ENCODE peak calls at places on chromosomes 12 and 14, in six cellular contexts. One of them, this sample, is unnamed.

GRCh38 chr12:107369679-107370078 is 276.3 kb upstream of the CRY1 start:
- DNase-seq in stomach: no peak
- DNase-seq in fibroblast of villous mesenchyme: no peak
- DNase-seq in brain microvascular endothelial cell: no peak
- DNase-seq in AG10803: no peak
- DNase-seq in GM06990: no peak
- DNase-seq in this sample: no peak

GRCh38 chr14:50303744-50304471 is 8.1 kb downstream of the L2HGDH start:
- DNase-seq in stomach: peak; percentile 73
- DNase-seq in brain microvascular endothelial cell: no peak
- DNase-seq in AG10803: peak; percentile 48
- DNase-seq in fibroblast of villous mesenchyme: peak; percentile 96
- DNase-seq in GM06990: no peak
- DNase-seq in this sample: peak; percentile 21

GRCh38 chr12:67426067-67426466 is 156.9 kb downstream of the CAND1 start:
- DNase-seq in brain microvascular endothelial cell: peak; percentile 75
- DNase-seq in AG10803: peak; percentile 80
- DNase-seq in stomach: no peak
- DNase-seq in GM06990: no peak
- DNase-seq in fibroblast of villous mesenchyme: peak; percentile 61
- DNase-seq in this sample: peak; percentile 70

GRCh38 chr12:40647651-40648050 is 44.6 kb upstream of the CNTN1 start:
- DNase-seq in GM06990: no peak
- DNase-seq in fibroblast of villous mesenchyme: no peak
- DNase-seq in stomach: no peak
- DNase-seq in brain microvascular endothelial cell: no peak
- DNase-seq in AG10803: no peak
- DNase-seq in this sample: no peak

GRCh38 chr14:39668449-39668848 is 236.2 kb upstream of the FBXO33 start:
- DNase-seq in brain microvascular endothelial cell: no peak
- DNase-seq in AG10803: no peak
- DNase-seq in GM06990: no peak
- DNase-seq in fibroblast of villous mesenchyme: no peak
- DNase-seq in stomach: no peak
- DNase-seq in this sample: no peak

GRCh38 chr12:118749656-118750055 is 231.7 kb upstream of the SRRM4 start:
- DNase-seq in stomach: no peak
- DNase-seq in GM06990: no peak
- DNase-seq in fibroblast of villous mesenchyme: no peak
- DNase-seq in AG10803: no peak
- DNase-seq in brain microvascular endothelial cell: no peak
- DNase-seq in this sample: no peak

GRCh38 chr14:59936145-59936544 is 16.2 kb downstream of the LRRC9 start:
- DNase-seq in stomach: no peak
- DNase-seq in brain microvascular endothelial cell: no peak
- DNase-seq in AG10803: no peak
- DNase-seq in GM06990: no peak
- DNase-seq in fibroblast of villous mesenchyme: no peak
- DNase-seq in this sample: no peak

GRCh38 chr14:90419200-90419599 is 22.4 kb downstream of the CALM1 start:
- DNase-seq in GM06990: no peak
- DNase-seq in fibroblast of villous mesenchyme: peak; percentile 83
- DNase-seq in stomach: peak; percentile 74
- DNase-seq in AG10803: peak; percentile 91
- DNase-seq in brain microvascular endothelial cell: peak; percentile 92
- DNase-seq in this sample: peak; percentile 97

GRCh38 chr12:56086608-56087007 is 6.6 kb downstream of the ERBB3 start:
- DNase-seq in GM06990: no peak
- DNase-seq in AG10803: no peak
- DNase-seq in brain microvascular endothelial cell: no peak
- DNase-seq in fibroblast of villous mesenchyme: no peak
- DNase-seq in stomach: no peak
- DNase-seq in this sample: no peak

GRCh38 chr14:95442633-95443021 is 73.8 kb downstream of the SYNE3 start:
- DNase-seq in stomach: peak; percentile 84
- DNase-seq in fibroblast of villous mesenchyme: peak; percentile 82
- DNase-seq in GM06990: peak; percentile 38
- DNase-seq in AG10803: peak; percentile 79
- DNase-seq in brain microvascular endothelial cell: peak; percentile 76
- DNase-seq in this sample: peak; percentile 89
- TF ChIP-seq CTCF in stomach: peak; percentile 59
- TF ChIP-seq CTCF in fibroblast of villous mesenchyme: peak; percentile 94
- TF ChIP-seq CTCF in GM06990: peak; percentile 96
- TF ChIP-seq CTCF in AG10803: peak; percentile 92
- TF ChIP-seq CTCF in brain microvascular endothelial cell: peak; percentile 95
- TF ChIP-seq CTCF in this sample: peak; percentile 90

DNA sequence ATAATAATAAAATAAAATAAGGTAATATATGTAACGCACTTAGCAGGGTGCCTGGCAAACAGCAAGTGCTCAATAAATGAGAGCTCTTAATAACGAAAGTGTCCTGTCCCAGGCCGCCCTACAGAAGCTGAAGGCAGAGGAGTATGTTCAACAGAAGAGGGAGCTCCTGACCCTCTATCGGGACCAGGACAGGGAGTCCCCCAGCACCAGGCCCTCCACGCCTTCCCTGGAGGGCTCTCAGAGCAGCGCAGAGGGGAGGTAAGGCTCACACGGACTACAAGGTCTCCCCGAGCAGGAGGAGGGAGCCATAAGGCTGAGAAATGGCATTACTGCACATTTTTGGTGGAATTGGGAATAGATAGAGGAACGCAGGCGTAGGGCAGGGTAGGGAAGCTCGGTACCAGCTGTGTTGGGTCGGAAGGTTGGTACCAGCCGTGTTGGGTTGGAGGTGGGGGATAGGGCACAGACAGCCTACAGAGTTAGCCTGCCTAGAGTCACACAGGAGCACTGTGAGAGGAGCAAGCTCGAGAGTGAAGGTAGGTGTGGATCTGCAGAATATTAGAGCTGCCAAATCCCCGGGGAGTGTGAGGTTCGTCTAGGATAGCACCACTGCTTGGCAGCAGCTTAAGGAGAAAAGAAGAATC is 15.4 kb downstream of the TNFRSF1A start:
- DNase-seq in GM06990: no peak
- DNase-seq in stomach: peak; percentile 46
- DNase-seq in brain microvascular endothelial cell: peak; percentile 44
- DNase-seq in fibroblast of villous mesenchyme: peak; percentile 79
- DNase-seq in AG10803: peak; percentile 71
- DNase-seq in this sample: peak; percentile 76
- H3K4me3 ChIP-seq in GM06990: no peak overlapping the region
- H3K4me3 ChIP-seq in stomach: no peak overlapping the region
- H3K4me3 ChIP-seq in brain microvascular endothelial cell: no peak overlapping the region
- H3K4me3 ChIP-seq in fibroblast of villous mesenchyme: no peak overlapping the region
- H3K4me3 ChIP-seq in AG10803: no peak overlapping the region
- H3K4me3 ChIP-seq in this sample: no peak overlapping the region

GRCh38 chr14:42112108-42112507 is 505.4 kb downstream of the LRFN5 start:
- DNase-seq in AG10803: peak; percentile 1
- DNase-seq in fibroblast of villous mesenchyme: peak; percentile 7
- DNase-seq in stomach: no peak
- DNase-seq in GM06990: no peak
- DNase-seq in brain microvascular endothelial cell: no peak
- DNase-seq in this sample: peak; percentile 2

GRCh38 chr14:42113358-42114070 is 506.8 kb downstream of the LRFN5 start:
- DNase-seq in fibroblast of villous mesenchyme: no peak
- DNase-seq in brain microvascular endothelial cell: no peak
- DNase-seq in GM06990: no peak
- DNase-seq in AG10803: no peak
- DNase-seq in stomach: no peak
- DNase-seq in this sample: no peak

GRCh38 chr14:42111355-42111754 is 504.7 kb downstream of the LRFN5 start:
- DNase-seq in AG10803: no peak
- DNase-seq in fibroblast of villous mesenchyme: no peak
- DNase-seq in stomach: no peak
- DNase-seq in brain microvascular endothelial cell: no peak
- DNase-seq in GM06990: no peak
- DNase-seq in this sample: no peak

DNA sequence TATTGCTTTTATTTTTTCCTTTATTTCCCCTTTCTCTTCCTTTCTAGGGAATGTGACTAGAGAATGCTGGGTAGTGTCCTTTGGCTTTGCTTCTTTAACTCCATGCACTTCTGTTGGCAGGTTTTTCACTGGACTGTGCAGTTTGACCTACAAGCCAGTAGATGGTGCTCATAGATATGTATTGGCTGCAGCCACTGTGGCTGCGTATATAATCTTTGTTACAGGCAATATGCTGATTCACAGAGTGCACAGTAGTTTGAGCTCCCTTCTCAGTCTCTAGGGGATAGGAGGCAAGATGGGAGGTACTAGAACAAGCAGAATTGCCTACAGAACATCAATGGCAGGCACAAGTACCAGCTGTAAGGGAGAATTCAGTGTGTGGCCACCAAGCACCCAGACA is 503.5 kb downstream of the LRFN5 start:
- DNase-seq in AG10803: peak; percentile 65
- DNase-seq in stomach: no peak
- DNase-seq in GM06990: no peak
- DNase-seq in fibroblast of villous mesenchyme: peak; percentile 55
- DNase-seq in brain microvascular endothelial cell: peak; percentile 47
- DNase-seq in this sample: peak; percentile 76
- TF ChIP-seq CTCF in AG10803: peak; percentile 90
- TF ChIP-seq CTCF in stomach: no peak
- TF ChIP-seq CTCF in GM06990: peak; percentile 45
- TF ChIP-seq CTCF in fibroblast of villous mesenchyme: peak; percentile 69
- TF ChIP-seq CTCF in brain microvascular endothelial cell: peak; percentile 80
- TF ChIP-seq CTCF in this sample: peak; percentile 70

GRCh38 chr12:95857151-95857550 is 1.6 kb upstream of the SNRPF start:
- DNase-seq in AG10803: no peak
- DNase-seq in stomach: no peak
- DNase-seq in brain microvascular endothelial cell: no peak
- DNase-seq in GM06990: no peak
- DNase-seq in fibroblast of villous mesenchyme: no peak
- DNase-seq in this sample: no peak
- H3K4me3 ChIP-seq in AG10803: no peak overlapping the region
- H3K4me3 ChIP-seq in stomach: no peak overlapping the region
- H3K4me3 ChIP-seq in brain microvascular endothelial cell: no peak overlapping the region
- H3K4me3 ChIP-seq in GM06990: no peak overlapping the region
- H3K4me3 ChIP-seq in fibroblast of villous mesenchyme: no peak overlapping the region
- H3K4me3 ChIP-seq in this sample: no peak overlapping the region

GRCh38 chr12:65879878-65880277 is 55.6 kb downstream of the HMGA2 start:
- DNase-seq in AG10803: peak; percentile 93
- DNase-seq in stomach: no peak
- DNase-seq in brain microvascular endothelial cell: peak; percentile 78
- DNase-seq in fibroblast of villous mesenchyme: peak; percentile 96
- DNase-seq in GM06990: no peak
- DNase-seq in this sample: peak; percentile 78

GRCh38 chr12:65875635-65876034 is 51.4 kb downstream of the HMGA2 start:
- DNase-seq in stomach: no peak
- DNase-seq in GM06990: no peak
- DNase-seq in brain microvascular endothelial cell: no peak
- DNase-seq in fibroblast of villous mesenchyme: peak; percentile 67
- DNase-seq in AG10803: peak; percentile 39
- DNase-seq in this sample: peak; percentile 51

GRCh38 chr12:65877836-65878235 is 53.6 kb downstream of the HMGA2 start:
- DNase-seq in GM06990: no peak
- DNase-seq in fibroblast of villous mesenchyme: no peak
- DNase-seq in stomach: no peak
- DNase-seq in brain microvascular endothelial cell: no peak
- DNase-seq in AG10803: no peak
- DNase-seq in this sample: no peak

GRCh38 chr12:65876898-65877721 is 52.8 kb downstream of the HMGA2 start:
- DNase-seq in fibroblast of villous mesenchyme: peak; percentile 60
- DNase-seq in brain microvascular endothelial cell: no peak
- DNase-seq in AG10803: no peak
- DNase-seq in GM06990: no peak
- DNase-seq in stomach: peak; percentile 41
- DNase-seq in this sample: peak; percentile 57

GRCh38 chr12:65878540-65878939 is 54.3 kb downstream of the HMGA2 start:
- DNase-seq in AG10803: peak; percentile 43
- DNase-seq in fibroblast of villous mesenchyme: no peak
- DNase-seq in brain microvascular endothelial cell: no peak
- DNase-seq in GM06990: no peak
- DNase-seq in stomach: no peak
- DNase-seq in this sample: no peak
- TF ChIP-seq CTCF in AG10803: peak; percentile 70
- TF ChIP-seq CTCF in fibroblast of villous mesenchyme: peak; percentile 48
- TF ChIP-seq CTCF in brain microvascular endothelial cell: peak; percentile 29
- TF ChIP-seq CTCF in GM06990: no peak
- TF ChIP-seq CTCF in stomach: no peak
- TF ChIP-seq CTCF in this sample: peak; percentile 14

GRCh38 chr14:101458536-101459391 is 102.5 kb upstream of the DIO3 start:
- DNase-seq in brain microvascular endothelial cell: no peak
- DNase-seq in GM06990: no peak
- DNase-seq in AG10803: no peak
- DNase-seq in stomach: peak; percentile 17
- DNase-seq in fibroblast of villous mesenchyme: no peak
- DNase-seq in this sample: no peak

GRCh38 chr14:101457936-101458535 is 103.3 kb upstream of the DIO3 start:
- DNase-seq in GM06990: no peak
- DNase-seq in fibroblast of villous mesenchyme: no peak
- DNase-seq in stomach: no peak
- DNase-seq in brain microvascular endothelial cell: no peak
- DNase-seq in AG10803: no peak
- DNase-seq in this sample: no peak

GRCh38 chr14:101460986-101461750 is 100.1 kb upstream of the DIO3 start:
- DNase-seq in AG10803: no peak
- DNase-seq in stomach: peak; percentile 18
- DNase-seq in brain microvascular endothelial cell: no peak
- DNase-seq in GM06990: no peak
- DNase-seq in fibroblast of villous mesenchyme: no peak
- DNase-seq in this sample: no peak

GRCh38 chr14:101460521-101460920 is 100.8 kb upstream of the DIO3 start:
- DNase-seq in stomach: no peak
- DNase-seq in brain microvascular endothelial cell: no peak
- DNase-seq in fibroblast of villous mesenchyme: no peak
- DNase-seq in GM06990: no peak
- DNase-seq in AG10803: no peak
- DNase-seq in this sample: no peak

DNA sequence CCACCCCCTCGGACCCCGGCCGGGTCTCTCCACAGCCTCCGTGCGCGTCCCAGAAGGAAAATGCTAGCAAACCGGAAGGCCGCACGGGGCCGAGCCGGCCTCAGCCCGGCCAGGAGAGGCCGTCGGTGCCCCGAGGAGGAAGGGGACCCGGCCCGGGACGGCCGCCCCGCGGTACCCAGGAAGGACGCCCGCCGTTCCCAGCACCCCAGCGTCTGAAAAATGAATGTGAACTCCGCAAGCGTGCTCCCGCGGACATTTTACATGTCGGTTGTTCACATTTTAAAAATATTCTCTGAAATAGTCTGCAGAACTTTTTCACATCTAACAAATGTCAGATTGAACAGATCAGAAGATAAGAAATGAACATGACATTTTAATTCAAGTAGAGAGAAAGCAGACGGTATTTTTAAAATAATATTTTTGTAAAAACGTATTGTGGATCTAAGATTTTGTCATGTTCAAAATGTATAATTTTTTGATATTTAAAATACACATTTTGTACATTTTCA is 101.8 kb upstream of the DIO3 start:
- DNase-seq in fibroblast of villous mesenchyme: no peak
- DNase-seq in GM06990: no peak
- DNase-seq in AG10803: no peak
- DNase-seq in brain microvascular endothelial cell: no peak
- DNase-seq in stomach: peak; percentile 14
- DNase-seq in this sample: no peak
- H3K4me3 ChIP-seq in fibroblast of villous mesenchyme: no peak overlapping the region
- H3K4me3 ChIP-seq in GM06990: no peak overlapping the region
- H3K4me3 ChIP-seq in AG10803: no peak overlapping the region
- H3K4me3 ChIP-seq in brain microvascular endothelial cell: no peak overlapping the region
- H3K4me3 ChIP-seq in stomach: peak overlapping the region; percentile 30
- H3K4me3 ChIP-seq in this sample: no peak overlapping the region

This sample was measured in cardiac fibroblast.